ENCODE peak calls at places on chromosomes 7 and 10, in four cellular contexts. I is OCI-LY7, K is lower lobe of right lung, G is mesothelial cell of epicardium. L is an unnamed sample.
A peak's percentile ranks its signal among the peaks of the same experiment; 100 is the strongest.

GRCh38 chr10:104254493-104255243 is at the start of gene GSTO1:
- DNase-seq in K (peak; percentile 92), G (no peak), I (peak; percentile 54), L (no peak)

GRCh38 chr10:44696496-44696895 is 214.6 kb upstream of the TMEM72 start:
- DNase-seq in K (no peak), I (no peak), G (no peak), L (no peak)

GRCh38 chr10:110698782-110699201 is 54.7 kb downstream of the RBM20 start:
- DNase-seq in G (no peak), I (no peak), K (no peak), L (no peak)

GRCh38 chr10:12181065-12181775 is 14.5 kb downstream of the NUDT5 start:
- DNase-seq in K (peak; percentile 51), G (no peak), I (no peak), L (no peak)

GRCh38 chr10:33460461-33461294 is 126.2 kb upstream of the NRP1 start:
- DNase-seq in G (no peak), K (peak; percentile 49), I (no peak), L (no peak)

GRCh38 chr7:48627153-48627552 is 297.2 kb upstream of the CDC14C start:
- DNase-seq in K (no peak), G (no peak), I (no peak), L (no peak)

GRCh38 chr7:28163955-28164354 is 16.6 kb downstream of the JAZF1 start:
- DNase-seq in I (no peak), G (no peak), K (no peak), L (no peak)

GRCh38 chr10:124306922-124307371 is 111.8 kb downstream of the OAT start:
- DNase-seq in G (no peak), I (no peak), K (no peak), L (no peak)

GRCh38 chr10:84706875-84707274 is 378.5 kb downstream of the CCSER2 start:
- DNase-seq in I (no peak), K (no peak), G (no peak), L (no peak)

GRCh38 chr10:27998178-27998953 is 513 bp downstream of the ODAD2 start:
- DNase-seq in G (peak; percentile 21), I (no peak), K (peak; percentile 55), L (no peak)

GRCh38 chr10:28997736-28998135 is 291.1 kb upstream of the LYZL1 start:
- DNase-seq in K (no peak), G (no peak), I (no peak), L (no peak)

GRCh38 chr10:34492081-34492480 is 323.0 kb downstream of the PARD3 start:
- DNase-seq in G (no peak), K (no peak), I (no peak), L (no peak)

GRCh38 chr7:79180533-79180932 is 272.9 kb downstream of the MAGI2 start:
- DNase-seq in K (no peak), I (no peak), G (no peak), L (no peak)

GRCh38 chr7:32357535-32358277 is 132.5 kb downstream of the LSM5 start:
- DNase-seq in G (no peak), K (no peak), I (peak; percentile 3), L (no peak)
- TF ChIP-seq CTCF in G (no peak), K (no peak), I (peak; percentile 37), L (peak; percentile 56)

GRCh38 chr7:122896509-122896908 is 10.2 kb upstream of the CADPS2 start:
- DNase-seq in G (no peak), K (no peak), I (no peak), L (no peak)
- TF ChIP-seq CTCF in G (no peak), K (no peak), I (no peak), L (peak; percentile 52)

GRCh38 chr7:154744226-154744860 is 258.6 kb downstream of the PAXIP1 start:
- DNase-seq in K (no peak), G (no peak), I (peak; percentile 26), L (no peak)
- TF ChIP-seq CTCF in K (peak; percentile 72), G (peak; percentile 83), I (peak; percentile 92), L (peak; percentile 69)

DNA sequence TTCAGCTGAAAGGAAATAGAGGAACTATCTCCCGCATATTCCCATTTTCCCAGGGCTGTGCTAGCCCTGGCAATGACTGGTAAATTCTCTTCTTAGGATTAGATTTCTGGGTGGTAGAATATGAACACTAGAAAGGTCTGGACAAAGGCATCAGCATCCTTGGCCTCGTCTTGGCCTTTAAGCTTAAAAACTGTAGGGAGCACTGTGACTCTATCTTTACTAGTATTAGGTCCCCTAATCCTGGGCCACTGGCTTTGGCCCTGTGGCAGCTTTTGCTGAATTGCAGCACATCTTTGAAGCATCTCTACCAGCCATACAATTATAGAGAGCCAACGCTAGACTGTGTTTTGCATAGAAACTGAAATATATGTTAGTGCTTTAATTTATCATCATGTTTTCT is 41.5 kb upstream of the EBLN1 start:
- DNase-seq in I (peak; percentile 4), K (no peak), G (no peak), L (no peak)
- TF ChIP-seq CTCF in I (no peak), K (no peak), G (no peak), L (peak; percentile 50)

DNA sequence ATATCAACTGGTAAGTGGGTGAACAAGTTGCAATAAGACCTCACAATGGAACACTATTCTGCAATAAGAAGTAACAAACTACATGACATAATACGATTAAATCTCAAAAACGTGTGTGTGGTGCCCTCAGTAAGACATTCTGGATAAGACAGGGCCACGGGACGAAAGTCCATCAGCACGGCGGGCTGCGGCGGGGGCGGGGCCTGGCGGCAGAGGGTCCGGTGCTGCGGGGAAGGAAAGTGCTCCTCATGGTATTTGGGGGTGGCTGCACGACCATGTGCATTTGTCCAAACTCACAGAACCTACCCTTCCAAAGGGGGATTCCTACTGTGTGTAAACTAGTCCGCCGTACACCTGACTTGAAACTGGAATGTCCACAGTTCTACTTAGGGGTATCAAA is 341.8 kb downstream of the TCERG1L start:
- DNase-seq in K (no peak), I (no peak), G (no peak), L (no peak)
- TF ChIP-seq CTCF in K (no peak), I (no peak), G (no peak), L (no peak)

DNA sequence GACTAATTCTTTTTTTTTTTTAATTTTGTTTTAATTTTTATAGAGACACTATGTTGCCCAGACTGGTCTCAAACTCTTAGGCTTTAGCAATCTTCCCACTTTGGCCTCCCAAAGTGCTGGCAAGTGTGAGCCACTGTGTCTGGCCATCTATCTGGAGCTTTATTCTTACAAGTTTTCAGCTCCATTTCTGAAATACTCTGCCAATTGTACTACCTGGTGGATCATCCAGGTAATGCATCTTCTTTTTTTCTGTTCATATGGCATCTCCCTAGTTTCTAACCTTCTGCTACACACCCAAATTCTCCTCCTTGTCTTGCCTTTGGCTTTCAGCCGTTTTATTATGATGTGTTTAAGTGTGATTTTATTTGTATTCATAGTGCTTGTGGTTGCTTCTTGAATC is 40.2 kb downstream of the ZNF365 start:
- DNase-seq in I (no peak), G (no peak), K (no peak), L (no peak)
- TF ChIP-seq CTCF in I (no peak), G (no peak), K (no peak), L (peak; percentile 27)

DNA sequence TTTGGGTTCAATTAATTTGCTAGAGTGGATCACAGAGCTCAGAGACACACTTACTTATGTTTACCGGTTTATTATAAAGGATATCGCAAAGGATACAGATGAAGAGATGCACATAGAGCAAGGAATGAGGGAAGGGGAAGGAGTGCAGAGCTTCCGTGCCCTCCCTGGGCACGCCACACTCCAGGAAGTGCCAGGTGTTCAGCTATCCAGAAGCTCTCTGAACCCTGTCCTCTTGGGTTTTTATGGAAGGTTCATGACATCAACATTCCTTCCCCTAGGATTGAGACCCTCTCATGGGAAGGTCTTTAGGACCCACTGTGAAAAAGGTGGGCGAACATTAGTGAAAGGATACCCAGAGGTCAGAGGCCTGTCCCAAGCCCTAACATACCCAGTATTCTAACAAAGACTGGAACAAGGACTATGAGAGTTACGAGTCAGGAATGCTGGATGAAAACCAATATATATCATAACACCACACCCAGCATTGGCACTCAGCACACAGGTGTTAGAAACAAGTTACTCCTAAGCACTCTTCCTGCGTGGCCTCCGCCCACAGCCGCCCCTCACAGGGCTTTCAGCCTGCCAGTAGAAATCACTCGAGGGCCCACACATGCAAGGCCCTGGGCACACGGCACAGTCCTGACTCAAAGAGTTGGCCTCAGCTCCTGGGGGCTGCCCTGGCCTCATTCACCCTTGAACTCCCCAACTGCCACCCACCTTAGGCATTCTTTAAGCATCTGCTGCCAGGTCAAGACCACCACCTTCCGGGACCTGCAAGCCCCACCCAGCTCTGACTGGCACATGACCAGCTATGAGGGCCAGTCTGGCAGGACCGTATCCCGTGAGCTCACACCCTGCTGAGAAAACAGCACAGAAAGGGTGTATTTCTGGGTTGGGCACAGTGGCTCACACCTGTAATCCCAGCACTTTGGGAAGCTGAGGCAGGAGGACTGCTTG is 5.6 kb upstream of the AIFM2 start:
- DNase-seq in K (no peak), G (no peak), I (no peak), L (no peak)
- TF ChIP-seq CTCF in K (no peak), G (no peak), I (no peak), L (no peak)

DNA sequence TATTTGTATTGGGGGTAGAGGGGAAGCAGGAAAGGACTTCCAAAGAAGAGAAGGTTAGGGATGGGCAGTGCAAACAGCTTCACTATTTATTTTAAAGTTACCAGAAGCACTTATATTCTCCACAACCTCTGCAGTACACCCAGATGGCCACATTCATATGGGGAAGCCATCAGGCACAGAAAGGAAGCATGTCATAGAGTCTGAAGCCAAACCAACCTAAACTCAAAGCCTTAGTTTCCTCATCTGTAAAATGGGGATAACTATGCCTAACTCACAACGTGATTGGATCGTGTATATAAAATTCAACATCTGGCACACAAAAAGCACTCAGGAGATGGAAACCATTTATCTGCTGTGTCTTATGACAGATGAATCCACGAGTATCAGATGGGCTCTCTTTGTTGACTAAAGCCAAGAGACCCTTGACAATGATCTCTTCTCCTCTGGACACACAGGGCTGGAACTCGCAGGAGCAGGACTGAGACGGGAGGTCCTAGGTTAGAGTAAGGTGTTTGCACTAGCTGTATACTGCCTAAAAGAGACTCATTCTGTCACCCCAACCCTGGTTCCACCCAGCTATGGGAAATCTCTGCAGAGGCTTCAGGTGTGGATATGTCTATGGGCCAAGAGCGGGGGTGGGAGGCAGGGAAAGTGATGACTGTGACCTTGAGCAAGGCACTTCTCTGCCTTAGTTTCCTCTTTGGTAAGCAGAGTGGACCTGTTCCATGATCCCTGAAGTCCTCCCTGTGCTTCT is 1.8 kb downstream of the KIAA1549 start:
- DNase-seq in K (no peak), I (no peak), G (no peak), L (no peak)
- TF ChIP-seq CTCF in K (no peak), I (no peak), G (no peak), L (peak; percentile 37)

GRCh38 chr7:151871904-151872303 is 5.0 kb downstream of the PRKAG2 start:
- DNase-seq in G (no peak), I (no peak), K (no peak), L (peak; percentile 38)
- TF ChIP-seq CTCF in G (no peak), I (no peak), K (no peak), L (no peak)